ENCODE peak calls at places on chromosomes 4 and X, in nine cellular contexts. One of them, this sample, is unnamed.

GRCh38 chrX:137915466-137915865 is 349.5 kb downstream of the ZIC3 start:
- DNase-seq in thoracic aorta: no peak
- DNase-seq in stromal cell of bone marrow: no peak
- DNase-seq in HT1080: no peak
- DNase-seq in A549: no peak
- DNase-seq in activated naive CD4-positive, alpha-beta T cell treated with Interleukin-2 at 50 U/mL for 16 hours: no peak
- DNase-seq in activated naive CD8-positive, alpha-beta T cell treated with anti-CD3 and anti-CD28 coated beads for 36 hours: no peak
- DNase-seq in COR-L47: no peak
- DNase-seq in memory B cell: no peak
- DNase-seq in this sample: no peak

GRCh38 chr4:79207281-79207680 is 118.6 kb downstream of the NAA11 start:
- DNase-seq in thoracic aorta: no peak
- DNase-seq in stromal cell of bone marrow: no peak
- DNase-seq in HT1080: no peak
- DNase-seq in A549: no peak
- DNase-seq in activated naive CD4-positive, alpha-beta T cell treated with Interleukin-2 at 50 U/mL for 16 hours: no peak
- DNase-seq in activated naive CD8-positive, alpha-beta T cell treated with anti-CD3 and anti-CD28 coated beads for 36 hours: no peak
- DNase-seq in COR-L47: no peak
- DNase-seq in memory B cell: no peak
- DNase-seq in this sample: no peak

GRCh38 chr4:121304843-121305348 is 75.9 kb downstream of the QRFPR start:
- DNase-seq in thoracic aorta: no peak
- DNase-seq in stromal cell of bone marrow: no peak
- DNase-seq in HT1080: no peak
- DNase-seq in A549: no peak
- DNase-seq in activated naive CD4-positive, alpha-beta T cell treated with Interleukin-2 at 50 U/mL for 16 hours: no peak
- DNase-seq in activated naive CD8-positive, alpha-beta T cell treated with anti-CD3 and anti-CD28 coated beads for 36 hours: no peak
- DNase-seq in COR-L47: no peak
- DNase-seq in memory B cell: no peak
- DNase-seq in this sample: no peak

GRCh38 chrX:103730746-103731508 is 20.2 kb downstream of the TMEM31 start:
- DNase-seq in thoracic aorta: no peak
- DNase-seq in stromal cell of bone marrow: peak; percentile 58
- DNase-seq in HT1080: peak; percentile 68
- DNase-seq in A549: no peak
- DNase-seq in activated naive CD4-positive, alpha-beta T cell treated with Interleukin-2 at 50 U/mL for 16 hours: no peak
- DNase-seq in activated naive CD8-positive, alpha-beta T cell treated with anti-CD3 and anti-CD28 coated beads for 36 hours: no peak
- DNase-seq in COR-L47: no peak
- DNase-seq in memory B cell: no peak
- DNase-seq in this sample: no peak

GRCh38 chr4:175873707-175874106 is 61.6 kb upstream of the GPM6A start:
- DNase-seq in thoracic aorta: no peak
- DNase-seq in stromal cell of bone marrow: no peak
- DNase-seq in HT1080: no peak
- DNase-seq in A549: no peak
- DNase-seq in activated naive CD4-positive, alpha-beta T cell treated with Interleukin-2 at 50 U/mL for 16 hours: no peak
- DNase-seq in activated naive CD8-positive, alpha-beta T cell treated with anti-CD3 and anti-CD28 coated beads for 36 hours: no peak
- DNase-seq in COR-L47: no peak
- DNase-seq in memory B cell: no peak
- DNase-seq in this sample: no peak

GRCh38 chr4:24559032-24559821 is 25.1 kb downstream of the DHX15 start:
- DNase-seq in thoracic aorta: no peak
- DNase-seq in stromal cell of bone marrow: no peak
- DNase-seq in HT1080: no peak
- DNase-seq in A549: no peak
- DNase-seq in activated naive CD4-positive, alpha-beta T cell treated with Interleukin-2 at 50 U/mL for 16 hours: no peak
- DNase-seq in activated naive CD8-positive, alpha-beta T cell treated with anti-CD3 and anti-CD28 coated beads for 36 hours: no peak
- DNase-seq in COR-L47: no peak
- DNase-seq in memory B cell: no peak
- DNase-seq in this sample: no peak

GRCh38 chrX:18377802-18378201 is 23.3 kb upstream of the SCML2 start:
- DNase-seq in thoracic aorta: no peak
- DNase-seq in stromal cell of bone marrow: no peak
- DNase-seq in HT1080: peak; percentile 25
- DNase-seq in A549: no peak
- DNase-seq in activated naive CD4-positive, alpha-beta T cell treated with Interleukin-2 at 50 U/mL for 16 hours: peak; percentile 15
- DNase-seq in activated naive CD8-positive, alpha-beta T cell treated with anti-CD3 and anti-CD28 coated beads for 36 hours: peak; percentile 4
- DNase-seq in COR-L47: peak; percentile 16
- DNase-seq in memory B cell: no peak
- DNase-seq in this sample: no peak

GRCh38 chr4:106522839-106523238 is 154.3 kb upstream of the GIMD1 start:
- DNase-seq in thoracic aorta: no peak
- DNase-seq in stromal cell of bone marrow: no peak
- DNase-seq in HT1080: peak; percentile 4
- DNase-seq in A549: no peak
- DNase-seq in activated naive CD4-positive, alpha-beta T cell treated with Interleukin-2 at 50 U/mL for 16 hours: no peak
- DNase-seq in activated naive CD8-positive, alpha-beta T cell treated with anti-CD3 and anti-CD28 coated beads for 36 hours: no peak
- DNase-seq in COR-L47: no peak
- DNase-seq in memory B cell: no peak
- DNase-seq in this sample: no peak

GRCh38 chrX:19448077-19448476 is 67.2 kb downstream of the MAP3K15 start:
- DNase-seq in thoracic aorta: no peak
- DNase-seq in stromal cell of bone marrow: no peak
- DNase-seq in HT1080: no peak
- DNase-seq in A549: no peak
- DNase-seq in activated naive CD4-positive, alpha-beta T cell treated with Interleukin-2 at 50 U/mL for 16 hours: no peak
- DNase-seq in activated naive CD8-positive, alpha-beta T cell treated with anti-CD3 and anti-CD28 coated beads for 36 hours: no peak
- DNase-seq in COR-L47: no peak
- DNase-seq in memory B cell: no peak
- DNase-seq in this sample: no peak

GRCh38 chr4:650461-650860 is 23.6 kb downstream of the ATP5ME start:
- DNase-seq in thoracic aorta: no peak
- DNase-seq in stromal cell of bone marrow: no peak
- DNase-seq in HT1080: no peak
- DNase-seq in A549: no peak
- DNase-seq in activated naive CD4-positive, alpha-beta T cell treated with Interleukin-2 at 50 U/mL for 16 hours: no peak
- DNase-seq in activated naive CD8-positive, alpha-beta T cell treated with anti-CD3 and anti-CD28 coated beads for 36 hours: no peak
- DNase-seq in COR-L47: no peak
- DNase-seq in memory B cell: no peak
- DNase-seq in this sample: no peak

GRCh38 chr4:48813984-48814383 is 16.9 kb upstream of the OCIAD1 start:
- DNase-seq in thoracic aorta: no peak
- DNase-seq in stromal cell of bone marrow: no peak
- DNase-seq in HT1080: no peak
- DNase-seq in A549: no peak
- DNase-seq in activated naive CD4-positive, alpha-beta T cell treated with Interleukin-2 at 50 U/mL for 16 hours: no peak
- DNase-seq in activated naive CD8-positive, alpha-beta T cell treated with anti-CD3 and anti-CD28 coated beads for 36 hours: no peak
- DNase-seq in COR-L47: no peak
- DNase-seq in memory B cell: no peak
- DNase-seq in this sample: no peak

GRCh38 chrX:107970073-107970472 is 12.1 kb downstream of the TEX13B start:
- DNase-seq in thoracic aorta: no peak
- DNase-seq in stromal cell of bone marrow: no peak
- DNase-seq in HT1080: no peak
- DNase-seq in A549: no peak
- DNase-seq in activated naive CD4-positive, alpha-beta T cell treated with Interleukin-2 at 50 U/mL for 16 hours: no peak
- DNase-seq in activated naive CD8-positive, alpha-beta T cell treated with anti-CD3 and anti-CD28 coated beads for 36 hours: no peak
- DNase-seq in COR-L47: no peak
- DNase-seq in memory B cell: no peak
- DNase-seq in this sample: no peak

GRCh38 chrX:1246816-1247215 is 21.8 kb upstream of the CSF2RA start:
- DNase-seq in thoracic aorta: no peak
- DNase-seq in stromal cell of bone marrow: peak; percentile 28
- DNase-seq in HT1080: peak; percentile 67
- DNase-seq in A549: peak; percentile 72
- DNase-seq in activated naive CD4-positive, alpha-beta T cell treated with Interleukin-2 at 50 U/mL for 16 hours: peak; percentile 89
- DNase-seq in activated naive CD8-positive, alpha-beta T cell treated with anti-CD3 and anti-CD28 coated beads for 36 hours: peak; percentile 80
- DNase-seq in COR-L47: peak; percentile 4
- DNase-seq in memory B cell: peak; percentile 86
- DNase-seq in this sample: peak; percentile 71